ENCODE peak calls at places on chromosomes 11 and 22, in eight cellular contexts. U is pancreas, I is stomach, Z is A549, D is fibroblast of lung, M is transverse colon, X is heart left ventricle, Q is psoas muscle. E is an unnamed sample. For H3K4me1, the result is how much of the 10 kb centered on the place peaks cover.

GRCh38 chr11:133491680-133492383 is 40.5 kb downstream of the OPCML start:
- DNase-seq in U (no peak), I (no peak), Z (no peak), D (no peak), M (no peak), X (no peak), Q (no peak), E (no peak)

GRCh38 chr11:118236170-118236569 is 11.4 kb upstream of the JAML start:
- DNase-seq in U (no peak), I (no peak), Z (no peak), D (no peak), M (no peak), X (no peak), Q (no peak), E (no peak)

GRCh38 chr11:63537293-63538101 is 889 bp downstream of the PLAAT4 start:
- DNase-seq in U (peak), I (peak), Z (no peak), D (peak), M (peak), X (peak), Q (peak), E (peak)

GRCh38 chr11:94151903-94152677 is 23.4 kb downstream of the PANX1 start:
- DNase-seq in U (peak), I (peak), Z (peak), D (peak), M (no peak), X (peak), Q (peak), E (peak)

GRCh38 chr11:10651579-10652361 is 41.8 kb downstream of the IRAG1 start:
- DNase-seq in U (no peak), I (no peak), Z (no peak), D (no peak), M (no peak), X (peak), Q (no peak), E (no peak)

GRCh38 chr11:110367571-110367970 is 62.2 kb upstream of the FDX1 start:
- DNase-seq in U (no peak), I (no peak), Z (no peak), D (peak), M (no peak), X (no peak), Q (no peak), E (no peak)

GRCh38 chr22:31952459-31952858 is 8.1 kb downstream of the YWHAH start:
- DNase-seq in U (no peak), I (no peak), Z (peak), D (peak), M (no peak), X (no peak), Q (no peak), E (no peak)

GRCh38 chr11:3143136-3143880 is 21.8 kb downstream of the OSBPL5 start:
- DNase-seq in U (no peak), I (no peak), Z (no peak), D (no peak), M (no peak), X (no peak), Q (no peak), E (no peak)

GRCh38 chr22:31323578-31324550 is 22.3 kb downstream of the PATZ1 start:
- DNase-seq in U (no peak), I (no peak), Z (no peak), D (no peak), M (no peak), X (no peak), Q (no peak), E (no peak)

GRCh38 chr11:119712459-119713360 is 16.3 kb downstream of the NECTIN1 start:
- DNase-seq in U (no peak), I (no peak), Z (no peak), D (no peak), M (no peak), X (no peak), Q (no peak), E (no peak)

GRCh38 chr22:31139866-31140716 is at the start of gene PLA2G3:
- DNase-seq in U (no peak), I (peak), Z (no peak), D (peak), M (no peak), X (no peak), Q (peak), E (no peak)

GRCh38 chr22:25370322-25370721 is 150.9 kb downstream of the CRYBB2 start:
- DNase-seq in U (no peak), I (no peak), Z (no peak), D (no peak), M (no peak), X (no peak), Q (no peak), E (no peak)

GRCh38 chr11:12785901-12786300 is 111.7 kb downstream of the TEAD1 start:
- DNase-seq in U (peak), I (no peak), Z (no peak), D (no peak), M (no peak), X (no peak), Q (no peak), E (no peak)

GRCh38 chr11:132106336-132106982 is 736.0 kb downstream of the NTM start:
- DNase-seq in U (no peak), I (no peak), Z (no peak), D (no peak), M (no peak), X (no peak), Q (no peak), E (no peak)

GRCh38 chr11:85718991-85719807 is 33.2 kb upstream of the CCDC89 start:
- DNase-seq in U (peak), I (no peak), Z (peak), D (peak), M (no peak), X (peak), Q (peak), E (peak)

GRCh38 chr11:16958833-16959232 is 55.4 kb downstream of the PLEKHA7 start:
- DNase-seq in U (no peak), I (peak), Z (no peak), D (no peak), M (peak), X (no peak), Q (no peak), E (peak)

GRCh38 chr22:43186272-43187170 is at the start of gene TTLL12:
- DNase-seq in U (peak), I (peak), Z (peak), D (peak), M (peak), X (peak), Q (peak), E (no peak)

GRCh38 chr11:2510626-2511402 is 66.0 kb downstream of the KCNQ1 start:
- DNase-seq in U (peak), I (peak), Z (no peak), D (no peak), M (peak), X (peak), Q (peak), E (peak)

GRCh38 chr11:118883368-118884071 is at the start of gene CXCR5:
- DNase-seq in U (no peak), I (no peak), Z (no peak), D (no peak), M (peak), X (no peak), Q (peak), E (no peak)

GRCh38 chr11:19276859-19277808 is 36.4 kb upstream of the E2F8 start:
- DNase-seq in U (no peak), I (peak), Z (peak), D (no peak), M (peak), X (no peak), Q (no peak), E (no peak)

GRCh38 chr22:41619979-41620645 is 731 bp downstream of the DESI1 start:
- DNase-seq in U (peak), I (peak), Z (no peak), D (no peak), M (peak), X (peak), Q (peak), E (peak)

GRCh38 chr11:34653851-34654490 is 33.1 kb downstream of the EHF start:
- DNase-seq in U (peak), I (peak), Z (peak), D (peak), M (peak), X (no peak), Q (peak), E (no peak)

GRCh38 chr11:114291381-114291780 is 4.8 kb upstream of the NNMT start:
- DNase-seq in U (no peak), I (no peak), Z (no peak), D (no peak), M (no peak), X (no peak), Q (no peak), E (no peak)

GRCh38 chr22:29797351-29797750 is 30.2 kb downstream of the UQCR10 start:
- DNase-seq in U (no peak), I (no peak), Z (no peak), D (no peak), M (no peak), X (no peak), Q (no peak), E (no peak)

GRCh38 chr11:130783322-130783721 is 133.0 kb downstream of the SNX19 start:
- DNase-seq in U (no peak), I (no peak), Z (no peak), D (no peak), M (no peak), X (no peak), Q (no peak), E (no peak)

GRCh38 chr22:32327596-32328171 is 30.0 kb upstream of the RFPL3 start:
- DNase-seq in U (no peak), I (peak), Z (no peak), D (no peak), M (no peak), X (no peak), Q (no peak), E (peak)

GRCh38 chr22:24209016-24209415 is 27.7 kb downstream of the SUSD2 start:
- DNase-seq in U (no peak), I (no peak), Z (no peak), D (no peak), M (no peak), X (no peak), Q (no peak), E (no peak)

GRCh38 chr11:73326929-73327811 is 19.1 kb downstream of the ARHGEF17 start:
- DNase-seq in U (no peak), I (no peak), Z (no peak), D (peak), M (no peak), X (no peak), Q (peak), E (no peak)

GRCh38 chr11:75025561-75025960 is 36.8 kb downstream of the NEU3 start:
- DNase-seq in U (no peak), I (no peak), Z (no peak), D (no peak), M (no peak), X (no peak), Q (no peak), E (no peak)

GRCh38 chr11:126890561-126890960 is 110.0 kb downstream of the KIRREL3 start:
- DNase-seq in U (no peak), I (no peak), Z (no peak), D (no peak), M (no peak), X (no peak), Q (no peak), E (no peak)

GRCh38 chr11:74949748-74950127 is 672 bp downstream of the SPCS2 start:
- DNase-seq in U (no peak), I (no peak), Z (peak), D (no peak), M (no peak), X (no peak), Q (no peak), E (no peak)

GRCh38 chr11:122036022-122036421 is 80.0 kb downstream of the BLID start:
- DNase-seq in U (no peak), I (no peak), Z (no peak), D (peak), M (no peak), X (no peak), Q (no peak), E (no peak)

GRCh38 chr22:43305806-43306205 is 37.4 kb downstream of the SCUBE1 start:
- DNase-seq in U (no peak), I (no peak), Z (no peak), D (no peak), M (no peak), X (peak), Q (no peak), E (no peak)

GRCh38 chr22:26564181-26564580 is 25.8 kb downstream of the TPST2 start:
- DNase-seq in U (peak), I (no peak), Z (no peak), D (no peak), M (no peak), X (no peak), Q (peak), E (no peak)

GRCh38 chr11:2576536-2576935 is 123.3 kb downstream of the KCNQ1OT1 start:
- DNase-seq in U (no peak), I (no peak), Z (no peak), D (no peak), M (peak), X (peak), Q (peak), E (no peak)

GRCh38 chr11:26578998-26579635 is 7.1 kb upstream of the MUC15 start:
- DNase-seq in U (no peak), I (no peak), Z (no peak), D (peak), M (no peak), X (no peak), Q (no peak), E (no peak)

GRCh38 chr22:48254311-48254873 is 1491.9 kb downstream of the TBC1D22A start:
- DNase-seq in U (no peak), I (no peak), Z (no peak), D (no peak), M (peak), X (no peak), Q (no peak), E (no peak)

GRCh38 chr11:1050581-1051355 is 14.2 kb upstream of the MUC6 start:
- DNase-seq in U (peak), I (peak), Z (peak), D (peak), M (peak), X (peak), Q (peak), E (no peak)
- H3K27ac ChIP-seq in U (no peak), I (no peak), Z (peak), D (no peak), M (no peak), X (no peak), Q (no peak), E (no peak)

DNA sequence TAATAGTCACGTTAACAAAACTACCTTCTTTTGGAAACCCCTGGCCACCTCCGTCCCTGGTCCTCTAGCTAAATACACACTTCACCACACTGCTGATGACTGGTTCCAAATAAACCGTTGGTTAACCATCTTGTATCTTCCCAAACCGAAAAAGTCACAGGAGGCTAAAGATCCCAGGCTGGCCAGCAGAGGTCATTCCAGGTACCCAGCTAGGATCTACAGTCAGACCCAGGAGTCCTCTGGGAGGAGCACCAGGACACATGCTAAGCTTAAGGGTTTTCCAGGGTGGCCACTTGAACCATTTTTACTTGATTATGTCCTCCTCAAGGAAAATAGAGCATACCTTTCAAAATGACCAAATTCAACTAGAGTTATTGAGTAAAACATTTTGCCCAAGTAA is 103.2 kb downstream of the ETS1 start:
- DNase-seq in U (no peak), I (no peak), Z (no peak), D (no peak), M (no peak), X (no peak), Q (no peak), E (no peak)
- H3K4me1 ChIP-seq in U (under half), I (under half), Z (under half), D (under half), M (under half), X (half or more), Q (under half), E (half or more)

GRCh38 chr11:89477175-89477574 is 14.0 kb downstream of the NOX4 start:
- DNase-seq in U (peak), I (peak), Z (no peak), D (no peak), M (peak), X (no peak), Q (no peak), E (no peak)
- TF ChIP-seq CTCF in U (no peak), I (peak), Z (no peak), D (no peak), M (no peak), X (no peak), Q (no peak), E (no peak)

GRCh38 chr22:46263208-46263575 is at the start of gene PKDREJ:
- DNase-seq in U (no peak), I (no peak), Z (no peak), D (no peak), M (no peak), X (no peak), Q (peak), E (no peak)

GRCh38 chr22:46269564-46269963 is 1.8 kb downstream of the TTC38 start:
- DNase-seq in U (no peak), I (peak), Z (no peak), D (no peak), M (no peak), X (no peak), Q (peak), E (no peak)

GRCh38 chr22:46262449-46263207 is 515 bp downstream of the PKDREJ start:
- DNase-seq in U (no peak), I (peak), Z (no peak), D (peak), M (peak), X (peak), Q (peak), E (peak)

GRCh38 chr22:46272196-46272595 is 4.4 kb downstream of the TTC38 start:
- DNase-seq in U (no peak), I (no peak), Z (no peak), D (no peak), M (no peak), X (no peak), Q (peak), E (no peak)

DNA sequence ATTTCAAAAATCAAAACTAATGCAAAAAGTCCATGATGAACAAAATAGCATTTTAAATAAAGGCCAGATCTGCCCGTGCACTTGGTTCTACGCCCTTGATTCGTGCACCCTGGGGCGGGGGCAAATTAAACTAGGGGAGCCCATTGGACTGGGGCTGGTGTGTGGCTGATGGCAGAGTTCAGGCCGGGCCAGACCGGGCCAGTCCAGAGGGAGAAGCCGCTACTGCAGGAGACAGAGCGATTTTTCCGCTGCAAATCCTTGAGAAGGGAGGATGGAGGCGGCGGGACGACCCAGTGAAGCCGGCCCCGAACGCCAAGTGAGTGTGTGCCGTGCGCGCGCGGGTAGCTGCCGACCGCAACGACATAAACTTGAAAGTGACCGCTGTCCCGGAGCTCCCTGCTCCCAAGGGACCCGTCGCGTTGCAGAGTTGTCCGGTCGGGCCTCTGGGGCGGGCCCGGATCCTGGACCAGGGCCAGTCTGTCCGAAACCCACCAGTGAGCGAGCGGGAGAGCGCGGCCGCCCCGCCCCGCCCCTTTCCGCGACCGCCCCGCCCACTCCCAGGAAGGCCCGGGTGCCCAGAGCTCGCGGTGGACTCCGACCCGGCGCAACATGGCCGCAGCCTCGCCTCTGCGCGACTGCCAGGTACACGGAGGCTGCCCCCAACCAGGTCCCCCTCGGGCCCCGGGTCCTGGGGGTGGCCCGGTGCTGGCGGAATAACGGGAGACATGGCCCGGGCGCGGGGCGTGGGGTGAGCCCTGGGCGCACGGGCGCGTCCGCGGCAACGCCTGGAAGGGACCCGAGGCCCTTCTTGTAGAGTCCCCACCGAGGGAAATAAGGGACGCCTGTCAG is at the start of gene TTC38:
- DNase-seq in U (peak), I (peak), Z (peak), D (peak), M (peak), X (peak), Q (peak), E (peak)
- H3K27ac ChIP-seq in U (peak), I (peak), Z (peak), D (peak), M (peak), X (peak), Q (peak), E (peak)

GRCh38 chr11:128235958-128236357 is 351.4 kb downstream of the ETS1 start:
- DNase-seq in U (peak), I (no peak), Z (no peak), D (peak), M (no peak), X (no peak), Q (no peak), E (no peak)
- H3K4me1 ChIP-seq in U (under half), I (under half), Z (under half), D (under half), M (under half), X (under half), Q (under half), E (under half)

GRCh38 chr22:46635756-46636155 is 15.6 kb downstream of the GRAMD4 start:
- DNase-seq in U (no peak), I (no peak), Z (no peak), D (no peak), M (no peak), X (no peak), Q (no peak), E (no peak)
- TF ChIP-seq CTCF in U (no peak), I (no peak), Z (no peak), D (no peak), M (no peak), X (no peak), Q (no peak), E (no peak)

GRCh38 chr11:46760429-46761128 is 41.6 kb downstream of the F2 start:
- DNase-seq in U (no peak), I (no peak), Z (no peak), D (no peak), M (no peak), X (no peak), Q (no peak), E (no peak)

GRCh38 chr11:46759196-46759595 is 40.2 kb downstream of the F2 start:
- DNase-seq in U (no peak), I (no peak), Z (no peak), D (no peak), M (no peak), X (no peak), Q (no peak), E (no peak)

GRCh38 chr11:46761807-46762206 is 42.8 kb downstream of the F2 start:
- DNase-seq in U (no peak), I (no peak), Z (no peak), D (no peak), M (no peak), X (no peak), Q (no peak), E (no peak)

GRCh38 chr11:46766656-46767055 is 47.6 kb downstream of the F2 start:
- DNase-seq in U (no peak), I (no peak), Z (no peak), D (no peak), M (no peak), X (no peak), Q (no peak), E (no peak)

GRCh38 chr11:46762248-46762647 is 43.2 kb downstream of the F2 start:
- DNase-seq in U (no peak), I (no peak), Z (no peak), D (no peak), M (no peak), X (no peak), Q (no peak), E (no peak)
- H3K27ac ChIP-seq in U (no peak), I (no peak), Z (no peak), D (no peak), M (no peak), X (no peak), Q (peak), E (no peak)